ENCODE peak calls at places on chromosomes 3 and 15, in four cellular contexts. J, F, L and B are unnamed samples.

GRCh38 chr15:85692873-85693272 is 101.9 kb downstream of the KLHL25 start:
- DNase-seq in J (no peak), F (peak; percentile 95), L (no peak), B (no peak)

GRCh38 chr15:48845123-48845522 is 32.8 kb upstream of the EID1 start:
- DNase-seq in J (no peak), F (no peak), L (no peak), B (no peak)

GRCh38 chr15:85551221-85551832 is 170.9 kb downstream of the AKAP13 start:
- DNase-seq in J (no peak), F (no peak), L (no peak), B (no peak)

GRCh38 chr15:89333959-89334509 is 590 bp downstream of the POLG start:
- DNase-seq in J (peak; percentile 70), F (no peak), L (no peak), B (no peak)

GRCh38 chr3:167876603-167877325 is 141.2 kb downstream of the SERPINI1 start:
- DNase-seq in J (no peak), F (no peak), L (no peak), B (no peak)

GRCh38 chr3:189144645-189145044 is 27.1 kb upstream of the TPRG1 start:
- DNase-seq in J (no peak), F (no peak), L (no peak), B (no peak)

GRCh38 chr15:91853968-91854943 is 748 bp downstream of the SLCO3A1 start:
- DNase-seq in J (peak; percentile 42), F (no peak), L (no peak), B (no peak)

GRCh38 chr3:10992017-10992945 is at the start of gene SLC6A1:
- DNase-seq in J (peak; percentile 60), F (no peak), L (peak; percentile 52), B (no peak)

GRCh38 chr3:71652786-71653419 is 69.4 kb upstream of the FOXP1 start:
- DNase-seq in J (peak; percentile 57), F (peak; percentile 4), L (peak; percentile 16), B (peak; percentile 50)

GRCh38 chr15:69060744-69061143 is 46.2 kb downstream of the NOX5 start:
- DNase-seq in J (no peak), F (no peak), L (no peak), B (no peak)

GRCh38 chr3:97860364-97860763 is 38.6 kb downstream of the CRYBG3 start:
- DNase-seq in J (no peak), F (no peak), L (no peak), B (no peak)

GRCh38 chr3:94159062-94159726 is 96.3 kb downstream of the NSUN3 start:
- DNase-seq in J (peak; percentile 49), F (no peak), L (no peak), B (peak; percentile 2)

GRCh38 chr3:74214286-74214685 is 400.2 kb downstream of the CNTN3 start:
- DNase-seq in J (no peak), F (no peak), L (no peak), B (no peak)

DNA sequence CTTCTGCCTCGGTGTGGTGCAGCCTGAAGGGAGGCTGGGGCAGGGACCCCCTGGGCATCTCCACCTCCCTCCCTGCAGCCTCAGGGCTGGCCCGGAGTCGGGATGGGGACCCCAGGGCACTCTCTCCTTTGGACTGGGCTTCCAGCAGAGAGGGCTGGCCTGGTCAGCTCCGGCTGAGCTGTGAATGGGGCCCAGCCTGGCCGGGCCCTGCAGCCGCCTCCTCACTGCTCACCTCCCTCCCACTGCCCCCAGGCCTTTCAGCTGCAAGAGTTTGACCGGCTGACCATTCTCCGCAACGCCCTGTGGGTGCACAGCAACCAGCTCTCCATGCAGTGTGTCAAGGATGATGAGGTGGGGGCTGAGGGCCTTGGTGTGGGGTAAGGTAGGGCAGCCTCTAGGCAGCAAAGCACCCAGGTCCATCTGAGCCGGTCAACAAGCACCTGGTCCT is 36.0 kb downstream of the PSTPIP1 start:
- DNase-seq in J (no peak), F (no peak), L (no peak), B (no peak)
- TF ChIP-seq FOXK2 in J (no peak), F (no peak), L (no peak), B (no peak)

GRCh38 chr3:149541091-149541491 is 66.6 kb downstream of the TM4SF4 start:
- DNase-seq in J (no peak), F (no peak), L (no peak), B (no peak)

GRCh38 chr3:149547413-149547812 is 72.9 kb downstream of the TM4SF4 start:
- DNase-seq in J (no peak), F (no peak), L (no peak), B (no peak)

GRCh38 chr3:149539491-149539890 is 65.0 kb downstream of the TM4SF4 start:
- DNase-seq in J (no peak), F (no peak), L (no peak), B (no peak)

GRCh38 chr3:149538371-149538770 is 63.9 kb downstream of the TM4SF4 start:
- DNase-seq in J (no peak), F (no peak), L (no peak), B (no peak)

DNA sequence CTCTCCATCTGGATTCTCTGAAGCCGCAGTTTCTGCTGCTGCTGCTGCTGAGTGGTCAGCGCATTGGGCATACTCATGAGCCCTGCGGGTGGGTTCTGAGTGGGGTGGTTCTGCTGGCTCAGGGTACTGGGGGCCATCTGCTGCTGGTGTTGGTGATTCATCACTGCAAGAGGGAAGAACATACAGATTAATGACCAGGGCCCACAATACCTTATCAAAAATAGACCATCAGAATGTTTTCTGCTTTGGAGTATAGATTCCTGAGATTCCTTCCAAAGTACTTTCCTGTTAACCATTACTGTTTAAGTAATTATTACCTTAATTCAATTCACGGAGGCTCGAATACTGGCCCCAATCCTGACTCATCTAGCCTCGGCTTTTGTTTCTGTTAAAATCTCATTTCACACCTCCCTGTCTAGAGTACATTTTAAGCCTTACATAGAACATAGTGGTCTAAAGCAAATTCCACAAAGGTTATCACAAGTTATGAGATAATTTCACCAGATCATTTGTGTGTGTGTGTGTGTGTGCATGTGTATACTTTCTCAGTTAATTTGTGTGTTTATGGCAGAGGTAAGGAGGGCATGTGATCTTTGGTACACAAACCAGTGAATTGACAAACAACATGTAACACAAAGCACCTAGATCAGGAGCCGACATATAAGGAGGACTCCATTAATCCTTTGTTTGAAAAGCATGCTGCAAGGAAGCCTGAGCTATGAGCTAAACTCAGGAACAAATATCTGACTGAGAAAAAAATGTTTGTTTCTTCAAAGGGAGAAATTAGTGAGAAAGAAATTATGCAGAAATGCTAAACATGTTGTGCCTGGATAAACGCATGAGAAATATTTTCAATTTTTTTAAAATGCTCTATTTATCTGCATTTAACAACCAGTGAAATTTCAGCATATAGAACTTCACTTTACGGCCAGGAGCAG is 68.1 kb downstream of the TM4SF4 start:
- DNase-seq in J (no peak), F (no peak), L (no peak), B (no peak)
- TF ChIP-seq FOXK2 in J (no peak), F (no peak), L (no peak), B (no peak)

GRCh38 chr3:127699098-127699945 is 26.6 kb downstream of the ABTB1 start:
- DNase-seq in J (no peak), F (no peak), L (no peak), B (no peak)
- TF ChIP-seq FOXK2 in J (no peak), F (no peak), L (no peak), B (no peak)

GRCh38 chr3:100008081-100008698 is 106.1 kb downstream of the FILIP1L start:
- DNase-seq in J (no peak), F (no peak), L (no peak), B (no peak)
- TF ChIP-seq FOXK2 in J (no peak), F (no peak), L (no peak), B (no peak)

GRCh38 chr3:16885948-16886683 is 1.4 kb downstream of the PLCL2 start:
- DNase-seq in J (no peak), F (no peak), L (no peak), B (no peak)
- TF ChIP-seq FOXK2 in J (no peak), F (no peak), L (no peak), B (no peak)

GRCh38 chr3:174285242-174285641 is 573.9 kb upstream of the NAALADL2 start:
- DNase-seq in J (no peak), F (no peak), L (no peak), B (no peak)
- TF ChIP-seq FOXK2 in J (no peak), F (no peak), L (no peak), B (no peak)

GRCh38 chr3:4376499-4376898 is 73.3 kb downstream of the SETMAR start:
- DNase-seq in J (no peak), F (no peak), L (no peak), B (no peak)

DNA sequence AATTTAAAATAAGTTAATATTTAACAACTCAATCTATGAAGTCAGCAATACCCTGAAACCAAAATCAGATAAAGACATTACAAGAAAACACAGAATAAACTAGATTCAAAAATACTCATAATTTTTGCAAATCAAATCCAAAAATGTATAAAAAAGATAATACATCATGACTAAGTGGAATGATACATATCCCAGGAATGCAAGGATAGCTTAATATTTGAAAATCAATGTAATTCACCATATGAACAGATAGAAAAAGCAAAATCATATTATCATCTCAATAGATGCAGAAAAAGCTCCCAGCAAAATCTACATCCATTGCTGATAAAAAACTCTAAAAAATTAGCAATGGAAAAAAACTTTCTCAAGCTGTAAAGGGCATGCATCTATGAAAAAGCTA is 70.5 kb downstream of the SETMAR start:
- DNase-seq in J (no peak), F (no peak), L (no peak), B (no peak)
- TF ChIP-seq FOXK2 in J (no peak), F (no peak), L (no peak), B (no peak)

GRCh38 chr3:30628931-30629590 is 22.7 kb downstream of the TGFBR2 start:
- DNase-seq in J (no peak), F (no peak), L (no peak), B (no peak)
- TF ChIP-seq FOXK2 in J (no peak), F (no peak), L (no peak), B (no peak)